ENCODE peak calls at places on chromosomes 7 and 10, in eight cellular contexts. One of them, this sample, is unnamed.

GRCh38 chr7:142956951-142957623 is 5.1 kb downstream of the KEL start:
- DNase-seq in PC-9: peak; percentile 89
- DNase-seq in H9: no peak
- DNase-seq in aorta: no peak
- DNase-seq in psoas muscle: no peak
- DNase-seq in tibial artery: no peak
- DNase-seq in heart left ventricle: no peak
- DNase-seq in SJSA1: no peak
- DNase-seq in this sample: no peak

GRCh38 chr10:8060010-8060703 is 5.7 kb downstream of the GATA3 start:
- DNase-seq in heart left ventricle: no peak
- DNase-seq in H9: peak; percentile 33
- DNase-seq in psoas muscle: no peak
- DNase-seq in SJSA1: peak; percentile 22
- DNase-seq in PC-9: no peak
- DNase-seq in tibial artery: no peak
- DNase-seq in aorta: no peak
- DNase-seq in this sample: no peak

GRCh38 chr10:125060486-125060850 is 99.9 kb downstream of the CTBP2 start:
- DNase-seq in heart left ventricle: no peak
- DNase-seq in PC-9: no peak
- DNase-seq in H9: no peak
- DNase-seq in SJSA1: no peak
- DNase-seq in psoas muscle: no peak
- DNase-seq in tibial artery: peak; percentile 53
- DNase-seq in aorta: no peak
- DNase-seq in this sample: no peak

GRCh38 chr7:41029072-41029492 is 673.8 kb downstream of the INHBA start:
- DNase-seq in SJSA1: peak; percentile 95
- DNase-seq in H9: no peak
- DNase-seq in psoas muscle: no peak
- DNase-seq in heart left ventricle: no peak
- DNase-seq in aorta: no peak
- DNase-seq in tibial artery: no peak
- DNase-seq in PC-9: peak; percentile 84
- DNase-seq in this sample: no peak

GRCh38 chr7:14288701-14289100 is 299.2 kb upstream of the ETV1 start:
- DNase-seq in H9: no peak
- DNase-seq in tibial artery: no peak
- DNase-seq in aorta: no peak
- DNase-seq in PC-9: no peak
- DNase-seq in heart left ventricle: peak; percentile 5
- DNase-seq in SJSA1: no peak
- DNase-seq in psoas muscle: no peak
- DNase-seq in this sample: no peak

GRCh38 chr7:114085592-114086490 is 167.0 kb upstream of the PPP1R3A start:
- DNase-seq in aorta: peak; percentile 87
- DNase-seq in heart left ventricle: peak; percentile 70
- DNase-seq in tibial artery: peak; percentile 78
- DNase-seq in psoas muscle: peak; percentile 81
- DNase-seq in H9: peak; percentile 90
- DNase-seq in SJSA1: peak; percentile 20
- DNase-seq in PC-9: peak; percentile 77
- DNase-seq in this sample: peak; percentile 85

GRCh38 chr7:22633286-22633953 is 93.6 kb upstream of the IL6 start:
- DNase-seq in psoas muscle: no peak
- DNase-seq in SJSA1: no peak
- DNase-seq in heart left ventricle: no peak
- DNase-seq in PC-9: no peak
- DNase-seq in tibial artery: no peak
- DNase-seq in aorta: no peak
- DNase-seq in H9: no peak
- DNase-seq in this sample: no peak

GRCh38 chr10:11057018-11057417 is 39.3 kb downstream of the CELF2 start:
- DNase-seq in heart left ventricle: no peak
- DNase-seq in H9: no peak
- DNase-seq in tibial artery: no peak
- DNase-seq in aorta: no peak
- DNase-seq in PC-9: no peak
- DNase-seq in SJSA1: no peak
- DNase-seq in psoas muscle: no peak
- DNase-seq in this sample: no peak

DNA sequence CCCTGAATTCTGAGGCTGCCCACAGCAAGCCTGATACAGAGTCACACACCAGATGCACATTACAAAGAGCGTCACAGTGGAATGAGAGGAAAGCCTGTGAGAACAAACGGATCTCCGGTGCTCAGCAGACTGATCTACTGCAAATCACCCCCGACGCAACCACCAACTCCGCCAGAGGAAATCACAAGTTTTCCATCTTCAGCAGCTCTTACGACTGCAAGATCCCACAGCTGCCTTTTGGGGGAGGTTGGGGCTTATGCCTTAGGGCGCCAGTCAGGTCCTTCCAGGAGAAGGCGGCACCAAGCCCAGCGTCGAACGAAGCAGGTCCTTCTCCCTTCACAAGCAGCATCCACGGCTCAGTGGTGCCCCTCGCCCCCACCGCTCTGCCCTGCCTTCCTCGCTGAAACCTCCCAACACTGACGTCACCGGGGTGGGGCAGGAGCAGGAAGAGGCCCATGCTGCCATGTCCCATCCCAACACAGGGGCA is 32.5 kb downstream of the PTPRN2 start:
- DNase-seq in SJSA1: no peak
- DNase-seq in tibial artery: no peak
- DNase-seq in psoas muscle: no peak
- DNase-seq in heart left ventricle: no peak
- DNase-seq in H9: no peak
- DNase-seq in PC-9: no peak
- DNase-seq in aorta: no peak
- DNase-seq in this sample: no peak
- H3K9me3 ChIP-seq in SJSA1: no peaks in the 10 kb centered on the region
- H3K9me3 ChIP-seq in tibial artery: no peaks in the 10 kb centered on the region
- H3K9me3 ChIP-seq in psoas muscle: no peaks in the 10 kb centered on the region
- H3K9me3 ChIP-seq in heart left ventricle: no peaks in the 10 kb centered on the region
- H3K9me3 ChIP-seq in H9: no peaks in the 10 kb centered on the region
- H3K9me3 ChIP-seq in PC-9: no peaks in the 10 kb centered on the region
- H3K9me3 ChIP-seq in aorta: no peaks in the 10 kb centered on the region
- H3K9me3 ChIP-seq in this sample: no peaks in the 10 kb centered on the region

DNA sequence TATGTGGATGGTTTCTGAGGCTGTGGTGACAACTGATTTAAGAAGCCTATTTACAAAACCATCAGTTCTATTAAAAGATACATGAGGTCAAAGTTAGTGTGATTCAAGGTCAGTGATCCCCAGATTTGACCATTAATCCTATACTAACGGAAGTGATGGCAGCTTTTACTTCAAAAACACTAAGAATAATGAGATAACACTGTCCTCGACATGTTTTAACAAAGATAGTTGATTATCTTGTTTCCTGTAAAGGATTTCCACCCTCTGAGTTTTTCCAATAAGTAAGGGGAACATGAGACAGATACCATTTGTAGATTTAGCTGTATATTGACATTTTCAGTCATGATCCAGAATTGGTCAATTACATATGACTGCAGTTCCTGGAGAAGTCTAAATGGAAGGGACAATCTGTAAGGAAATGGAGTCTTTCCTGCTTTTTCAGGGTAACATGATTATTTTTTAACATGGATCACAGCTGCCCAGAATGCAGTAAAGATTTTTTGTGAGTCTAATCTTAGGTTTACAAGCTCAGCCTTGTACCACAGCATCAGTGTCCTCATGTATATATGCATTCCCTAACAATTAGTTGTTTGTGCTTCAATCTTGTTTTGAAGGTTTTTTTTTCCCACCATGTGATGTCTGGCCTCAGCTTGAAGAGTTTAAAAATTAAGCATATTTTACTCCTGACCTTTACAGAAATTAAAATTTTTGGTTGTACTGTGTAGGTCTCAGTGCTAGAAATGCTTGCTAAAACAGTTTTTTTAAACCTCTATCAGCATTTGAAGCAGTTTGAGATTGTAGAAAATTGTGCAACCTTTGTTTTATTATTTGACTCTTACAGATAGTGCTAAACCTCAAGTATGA is 188.1 kb downstream of the PPP1R9A start:
- DNase-seq in psoas muscle: no peak
- DNase-seq in PC-9: no peak
- DNase-seq in aorta: no peak
- DNase-seq in tibial artery: no peak
- DNase-seq in heart left ventricle: no peak
- DNase-seq in H9: no peak
- DNase-seq in SJSA1: no peak
- DNase-seq in this sample: no peak
- H3K27ac ChIP-seq in psoas muscle: no peak overlapping the region
- H3K27ac ChIP-seq in PC-9: no peak overlapping the region
- H3K27ac ChIP-seq in aorta: no peak overlapping the region
- H3K27ac ChIP-seq in tibial artery: no peak overlapping the region
- H3K27ac ChIP-seq in heart left ventricle: no peak overlapping the region
- H3K27ac ChIP-seq in H9: no peak overlapping the region
- H3K27ac ChIP-seq in SJSA1: no peak overlapping the region
- H3K27ac ChIP-seq in this sample: no peak overlapping the region

DNA sequence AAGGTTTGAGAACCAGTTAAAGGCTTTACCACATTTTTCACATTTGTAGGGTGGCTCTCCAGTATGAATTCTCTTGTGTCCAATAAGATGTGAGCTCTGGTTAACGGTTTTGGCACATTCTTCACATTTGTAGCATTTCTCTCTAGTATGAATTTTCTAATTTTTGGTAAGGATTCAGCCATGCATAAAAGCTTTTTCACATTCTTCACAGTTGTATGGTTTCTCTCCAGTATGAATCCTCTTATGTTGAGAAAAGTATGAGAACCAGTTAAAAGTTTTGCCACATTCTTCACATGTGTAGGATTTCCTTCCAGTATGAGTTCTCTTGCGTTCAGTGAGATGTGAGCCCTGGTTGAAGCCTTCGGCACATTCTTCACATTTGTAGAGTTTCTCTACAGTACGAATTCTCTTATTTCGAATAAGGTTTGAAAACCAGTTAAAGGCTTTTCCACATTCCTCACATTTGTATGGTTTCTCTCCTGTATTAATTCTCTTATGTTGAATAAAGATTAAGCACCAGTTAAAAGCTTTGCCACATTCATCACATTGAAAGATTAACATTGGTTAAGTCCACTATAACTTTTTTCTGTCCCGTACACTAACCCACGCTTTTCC is 33.2 kb upstream of the ZNF479 start:
- DNase-seq in tibial artery: no peak
- DNase-seq in H9: no peak
- DNase-seq in psoas muscle: no peak
- DNase-seq in aorta: no peak
- DNase-seq in SJSA1: no peak
- DNase-seq in heart left ventricle: no peak
- DNase-seq in PC-9: no peak
- DNase-seq in this sample: no peak
- H3K9me3 ChIP-seq in tibial artery: peaks cover 47% of the 10 kb centered on the region
- H3K9me3 ChIP-seq in H9: peaks cover 44% of the 10 kb centered on the region
- H3K9me3 ChIP-seq in psoas muscle: peaks cover 41% of the 10 kb centered on the region
- H3K9me3 ChIP-seq in aorta: peaks cover 4% of the 10 kb centered on the region
- H3K9me3 ChIP-seq in SJSA1: no peaks in the 10 kb centered on the region
- H3K9me3 ChIP-seq in heart left ventricle: peaks cover 55% of the 10 kb centered on the region
- H3K9me3 ChIP-seq in PC-9: peaks cover 31% of the 10 kb centered on the region
- H3K9me3 ChIP-seq in this sample: peaks cover 12% of the 10 kb centered on the region

GRCh38 chr7:39734605-39735004 is 111.2 kb downstream of the RALA start:
- DNase-seq in psoas muscle: no peak
- DNase-seq in tibial artery: no peak
- DNase-seq in PC-9: no peak
- DNase-seq in SJSA1: no peak
- DNase-seq in H9: no peak
- DNase-seq in heart left ventricle: no peak
- DNase-seq in aorta: no peak
- DNase-seq in this sample: no peak

GRCh38 chr7:39735903-39736302 is 112.5 kb downstream of the RALA start:
- DNase-seq in PC-9: no peak
- DNase-seq in H9: no peak
- DNase-seq in aorta: no peak
- DNase-seq in SJSA1: peak; percentile 33
- DNase-seq in heart left ventricle: no peak
- DNase-seq in psoas muscle: no peak
- DNase-seq in tibial artery: no peak
- DNase-seq in this sample: no peak

GRCh38 chr7:39732837-39733804 is 109.7 kb downstream of the RALA start:
- DNase-seq in H9: peak; percentile 97
- DNase-seq in psoas muscle: peak; percentile 97
- DNase-seq in aorta: peak; percentile 98
- DNase-seq in heart left ventricle: peak; percentile 97
- DNase-seq in SJSA1: peak; percentile 98
- DNase-seq in PC-9: peak; percentile 81
- DNase-seq in tibial artery: peak; percentile 93
- DNase-seq in this sample: peak; percentile 93

GRCh38 chr7:39733881-39734571 is 110.7 kb downstream of the RALA start:
- DNase-seq in SJSA1: peak; percentile 97
- DNase-seq in tibial artery: no peak
- DNase-seq in H9: no peak
- DNase-seq in psoas muscle: no peak
- DNase-seq in heart left ventricle: no peak
- DNase-seq in aorta: no peak
- DNase-seq in PC-9: peak; percentile 89
- DNase-seq in this sample: no peak
- H3K27ac ChIP-seq in SJSA1: peak overlapping the region; percentile 100
- H3K27ac ChIP-seq in tibial artery: peak overlapping the region; percentile 79
- H3K27ac ChIP-seq in H9: peak overlapping the region; percentile 19
- H3K27ac ChIP-seq in psoas muscle: peak overlapping the region; percentile 49
- H3K27ac ChIP-seq in heart left ventricle: peak overlapping the region; percentile 48
- H3K27ac ChIP-seq in aorta: no peak overlapping the region
- H3K27ac ChIP-seq in PC-9: peak overlapping the region; percentile 64
- H3K27ac ChIP-seq in this sample: peak overlapping the region; percentile 60

GRCh38 chr7:153521370-153521769 is 530.8 kb upstream of the DPP6 start:
- DNase-seq in aorta: no peak
- DNase-seq in tibial artery: no peak
- DNase-seq in H9: no peak
- DNase-seq in PC-9: no peak
- DNase-seq in heart left ventricle: no peak
- DNase-seq in psoas muscle: no peak
- DNase-seq in SJSA1: no peak
- DNase-seq in this sample: no peak
- H3K9me3 ChIP-seq in aorta: peaks cover 3% of the 10 kb centered on the region
- H3K9me3 ChIP-seq in tibial artery: no peaks in the 10 kb centered on the region
- H3K9me3 ChIP-seq in H9: peaks cover 12% of the 10 kb centered on the region
- H3K9me3 ChIP-seq in PC-9: no peaks in the 10 kb centered on the region
- H3K9me3 ChIP-seq in heart left ventricle: no peaks in the 10 kb centered on the region
- H3K9me3 ChIP-seq in psoas muscle: no peaks in the 10 kb centered on the region
- H3K9me3 ChIP-seq in SJSA1: peaks cover 3% of the 10 kb centered on the region
- H3K9me3 ChIP-seq in this sample: peaks cover 3% of the 10 kb centered on the region

DNA sequence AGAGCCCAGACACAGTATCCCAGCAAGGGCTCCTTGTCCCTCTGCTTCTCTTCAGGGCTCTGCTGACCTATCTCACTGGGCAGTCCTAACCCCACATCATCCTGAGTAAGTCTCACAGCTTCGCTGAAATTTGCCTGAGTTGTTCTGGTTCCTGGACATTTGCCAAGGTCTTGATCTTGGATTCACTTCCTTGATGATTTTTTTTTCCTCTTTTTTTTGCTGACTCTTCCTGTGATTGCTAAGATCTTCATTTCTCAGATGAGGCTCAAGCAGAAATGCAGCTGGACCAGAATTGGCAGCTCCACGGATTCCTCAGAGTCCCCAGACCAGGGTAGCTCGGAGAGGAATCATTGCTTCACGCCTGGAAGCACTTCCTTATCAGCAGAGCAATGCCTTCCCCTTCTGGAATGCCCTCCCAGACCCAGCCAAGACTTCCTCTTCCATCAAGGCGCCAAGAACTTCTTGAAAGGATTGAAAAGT is 8.6 kb upstream of the AFAP1L2 start:
- DNase-seq in psoas muscle: peak; percentile 30
- DNase-seq in aorta: peak; percentile 59
- DNase-seq in PC-9: peak; percentile 95
- DNase-seq in heart left ventricle: no peak
- DNase-seq in H9: no peak
- DNase-seq in tibial artery: no peak
- DNase-seq in SJSA1: no peak
- DNase-seq in this sample: no peak
- H3K27ac ChIP-seq in psoas muscle: no peak overlapping the region
- H3K27ac ChIP-seq in aorta: no peak overlapping the region
- H3K27ac ChIP-seq in PC-9: peak overlapping the region; percentile 88
- H3K27ac ChIP-seq in heart left ventricle: no peak overlapping the region
- H3K27ac ChIP-seq in H9: no peak overlapping the region
- H3K27ac ChIP-seq in tibial artery: no peak overlapping the region
- H3K27ac ChIP-seq in SJSA1: no peak overlapping the region
- H3K27ac ChIP-seq in this sample: no peak overlapping the region